ENCODE peak calls at places on chromosomes 6 and 20, in eight cellular contexts. H is lower leg skin, I is ovary, U is tibial nerve, A is IMR-90, K is breast epithelium, T is esophagus squamous epithelium, W is heart left ventricle. B is an unnamed sample.

GRCh38 chr20:13638162-13638495 is 603 bp downstream of the TASP1 start:
- DNase-seq in H (no peak), I (no peak), U (no peak), A (peak; percentile 16), K (no peak), T (no peak), W (no peak), B (no peak)

GRCh38 chr20:50188879-50189680 is 1.6 kb upstream of the CEBPB start:
- DNase-seq in H (no peak), I (no peak), U (no peak), A (no peak), K (no peak), T (no peak), W (no peak), B (no peak)

GRCh38 chr6:43773050-43773956 is 3.3 kb downstream of the VEGFA start:
- DNase-seq in H (peak; percentile 85), I (peak; percentile 15), U (no peak), A (peak; percentile 57), K (peak; percentile 27), T (no peak), W (peak; percentile 77), B (peak; percentile 81)

GRCh38 chr20:32539817-32540675 is 45.1 kb downstream of the NOL4L start:
- DNase-seq in H (no peak), I (no peak), U (no peak), A (no peak), K (no peak), T (no peak), W (no peak), B (no peak)

GRCh38 chr20:38979842-38980241 is 17.7 kb downstream of the DHX35 start:
- DNase-seq in H (no peak), I (no peak), U (no peak), A (no peak), K (no peak), T (no peak), W (no peak), B (no peak)

GRCh38 chr20:58308680-58309527 is 611 bp upstream of the RAB22A start:
- DNase-seq in H (peak; percentile 95), I (peak; percentile 81), U (peak; percentile 44), A (peak; percentile 46), K (peak; percentile 49), T (no peak), W (peak; percentile 76), B (peak; percentile 66)

GRCh38 chr6:118509009-118509617 is 39.0 kb upstream of the PLN start:
- DNase-seq in H (no peak), I (no peak), U (peak; percentile 30), A (peak; percentile 55), K (no peak), T (no peak), W (peak; percentile 47), B (no peak)

GRCh38 chr6:119077643-119078448 is 618 bp downstream of the FAM184A start:
- DNase-seq in H (peak; percentile 87), I (peak; percentile 55), U (no peak), A (no peak), K (peak; percentile 23), T (no peak), W (peak; percentile 27), B (peak; percentile 16)

GRCh38 chr6:14224359-14225103 is 107.0 kb downstream of the CD83 start:
- DNase-seq in H (no peak), I (no peak), U (no peak), A (no peak), K (no peak), T (no peak), W (no peak), B (peak; percentile 13)

GRCh38 chr6:48027704-48028435 is 83.1 kb downstream of the PTCHD4 start:
- DNase-seq in H (no peak), I (no peak), U (no peak), A (no peak), K (no peak), T (no peak), W (no peak), B (no peak)

GRCh38 chr6:2171728-2172127 is 73.7 kb downstream of the GMDS start:
- DNase-seq in H (no peak), I (no peak), U (no peak), A (no peak), K (no peak), T (no peak), W (no peak), B (no peak)

GRCh38 chr6:78867020-78867369 is 356 bp upstream of the IRAK1BP1 start:
- DNase-seq in H (no peak), I (no peak), U (no peak), A (no peak), K (no peak), T (no peak), W (no peak), B (peak; percentile 29)

GRCh38 chr6:45746046-45746445 is 269.6 kb downstream of the CLIC5 start:
- DNase-seq in H (no peak), I (no peak), U (no peak), A (peak; percentile 49), K (no peak), T (no peak), W (no peak), B (no peak)

GRCh38 chr6:45586216-45587171 is 208.8 kb upstream of the SUPT3H start:
- DNase-seq in H (no peak), I (no peak), U (no peak), A (no peak), K (no peak), T (no peak), W (no peak), B (no peak)

GRCh38 chr6:4518506-4518905 is 257.7 kb upstream of the CDYL start:
- DNase-seq in H (no peak), I (no peak), U (no peak), A (peak; percentile 94), K (no peak), T (no peak), W (no peak), B (no peak)

GRCh38 chr6:23696946-23697345 is 429.1 kb upstream of the NRSN1 start:
- DNase-seq in H (no peak), I (no peak), U (no peak), A (no peak), K (no peak), T (no peak), W (no peak), B (no peak)

GRCh38 chr6:24307881-24308280 is 50.0 kb downstream of the DCDC2 start:
- DNase-seq in H (no peak), I (no peak), U (no peak), A (no peak), K (no peak), T (no peak), W (no peak), B (no peak)

GRCh38 chr20:49534314-49534713 is 33.6 kb downstream of the PTGIS start:
- DNase-seq in H (no peak), I (peak; percentile 54), U (peak; percentile 80), A (peak; percentile 44), K (no peak), T (no peak), W (no peak), B (peak; percentile 46)

DNA sequence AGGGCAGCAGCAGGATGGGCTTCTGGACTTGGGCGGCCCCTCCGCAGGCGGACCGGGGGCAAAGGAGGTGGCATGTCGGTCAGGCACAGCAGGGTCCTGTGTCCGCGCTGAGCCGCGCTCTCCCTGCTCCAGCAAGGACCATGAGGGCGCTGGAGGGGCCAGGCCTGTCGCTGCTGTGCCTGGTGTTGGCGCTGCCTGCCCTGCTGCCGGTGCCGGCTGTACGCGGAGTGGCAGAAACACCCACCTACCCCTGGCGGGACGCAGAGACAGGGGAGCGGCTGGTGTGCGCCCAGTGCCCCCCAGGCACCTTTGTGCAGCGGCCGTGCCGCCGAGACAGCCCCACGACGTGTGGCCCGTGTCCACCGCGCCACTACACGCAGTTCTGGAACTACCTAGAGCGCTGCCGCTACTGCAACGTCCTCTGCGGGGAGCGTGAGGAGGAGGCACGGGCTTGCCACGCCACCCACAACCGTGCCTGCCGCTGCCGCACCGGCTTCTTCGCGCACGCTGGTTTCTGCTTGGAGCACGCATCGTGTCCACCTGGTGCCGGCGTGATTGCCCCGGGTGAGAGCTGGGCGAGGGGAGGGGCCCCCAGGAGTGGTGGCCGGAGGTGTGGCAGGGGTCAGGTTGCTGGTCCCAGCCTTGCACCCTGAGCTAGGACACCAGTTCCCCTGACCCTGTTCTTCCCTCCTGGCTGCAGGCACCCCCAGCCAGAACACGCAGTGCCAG is at the start of gene TNFRSF6B:
- DNase-seq in H (peak; percentile 86), I (no peak), U (no peak), A (no peak), K (no peak), T (no peak), W (peak; percentile 34), B (peak; percentile 43)
- TF ChIP-seq POLR2A in H (no peak), I (no peak), U (no peak), A (no peak), K (no peak), T (no peak), W (no peak), B (no peak)

GRCh38 chr20:35226126-35226774 is at the start of gene MMP24:
- DNase-seq in H (no peak), I (peak; percentile 22), U (no peak), A (no peak), K (no peak), T (no peak), W (no peak), B (no peak)
- TF ChIP-seq POLR2A in H (no peak), I (no peak), U (no peak), A (no peak), K (no peak), T (no peak), W (no peak), B (no peak)

GRCh38 chr20:472137-472846 is 10.0 kb upstream of the TBC1D20 start:
- DNase-seq in H (no peak), I (no peak), U (no peak), A (no peak), K (no peak), T (no peak), W (no peak), B (no peak)

GRCh38 chr20:475463-476357 is 13.4 kb upstream of the TBC1D20 start:
- DNase-seq in H (no peak), I (no peak), U (no peak), A (no peak), K (no peak), T (no peak), W (no peak), B (no peak)

GRCh38 chr20:474581-474980 is 12.2 kb upstream of the TBC1D20 start:
- DNase-seq in H (no peak), I (no peak), U (no peak), A (peak; percentile 29), K (no peak), T (no peak), W (no peak), B (no peak)

GRCh38 chr20:469746-470490 is 7.6 kb upstream of the TBC1D20 start:
- DNase-seq in H (no peak), I (no peak), U (no peak), A (no peak), K (no peak), T (no peak), W (no peak), B (no peak)

GRCh38 chr20:472889-473292 is 10.6 kb upstream of the TBC1D20 start:
- DNase-seq in H (no peak), I (no peak), U (no peak), A (no peak), K (no peak), T (no peak), W (no peak), B (no peak)
- TF ChIP-seq POLR2A in H (no peak), I (no peak), U (no peak), A (no peak), K (no peak), T (no peak), W (no peak), B (no peak)

GRCh38 chr6:135215563-135215962 is 34.5 kb downstream of the MYB start:
- DNase-seq in H (no peak), I (no peak), U (no peak), A (no peak), K (no peak), T (no peak), W (no peak), B (no peak)
- TF ChIP-seq POLR2A in H (no peak), I (no peak), U (no peak), A (no peak), K (no peak), T (no peak), W (no peak), B (no peak)

B was measured in GM12891.